ENCODE peak calls at places on chromosomes 13 and 19, in seven cellular contexts. U is RWPE1, X is body of pancreas, A is esophagus muscularis mucosa, H is GM23338, S is neural progenitor cell, V is OCI-LY7. M is an unnamed sample.

GRCh38 chr19:44745386-44745831 is 3.1 kb upstream of the BCL3 start:
- DNase-seq in U (no peak), X (peak), A (peak), H (peak), S (peak), V (no peak), M (no peak)

GRCh38 chr19:54549224-54549623 is 24.4 kb upstream of the LILRA2 start:
- DNase-seq in U (no peak), X (no peak), A (peak), H (no peak), S (no peak), V (no peak), M (no peak)

GRCh38 chr19:13100031-13100588 is 2.5 kb downstream of the LYL1 start:
- DNase-seq in U (no peak), X (no peak), A (no peak), H (no peak), S (no peak), V (peak), M (no peak)

GRCh38 chr19:13848811-13849241 is 28.1 kb upstream of the NANOS3 start:
- DNase-seq in U (no peak), X (no peak), A (no peak), H (no peak), S (no peak), V (no peak), M (no peak)

GRCh38 chr13:114063545-114064515 is 68.6 kb downstream of the RASA3 start:
- DNase-seq in U (no peak), X (peak), A (peak), H (no peak), S (peak), V (no peak), M (no peak)

GRCh38 chr19:38685666-38686529 is 38.4 kb downstream of the ACTN4 start:
- DNase-seq in U (no peak), X (peak), A (no peak), H (peak), S (peak), V (no peak), M (no peak)

GRCh38 chr13:73417012-73417615 is 358.3 kb downstream of the KLF5 start:
- DNase-seq in U (no peak), X (peak), A (no peak), H (peak), S (peak), V (peak), M (no peak)

GRCh38 chr13:23146811-23147245 is 34.0 kb upstream of the SGCG start:
- DNase-seq in U (no peak), X (no peak), A (no peak), H (no peak), S (no peak), V (no peak), M (no peak)

GRCh38 chr19:42117076-42117475 is 15.2 kb downstream of the POU2F2 start:
- DNase-seq in U (no peak), X (no peak), A (no peak), H (no peak), S (no peak), V (no peak), M (no peak)

GRCh38 chr13:39859898-39860297 is 204.4 kb downstream of the COG6 start:
- DNase-seq in U (no peak), X (no peak), A (no peak), H (no peak), S (no peak), V (no peak), M (no peak)

GRCh38 chr19:46880440-46880839 is 19.6 kb downstream of the ARHGAP35 start:
- DNase-seq in U (no peak), X (no peak), A (no peak), H (no peak), S (no peak), V (no peak), M (no peak)

GRCh38 chr19:4042731-4043082 is 24.0 kb downstream of the ZBTB7A start:
- DNase-seq in U (no peak), X (peak), A (no peak), H (no peak), S (no peak), V (no peak), M (no peak)

GRCh38 chr13:46077260-46077659 is 24.7 kb upstream of the ZC3H13 start:
- DNase-seq in U (no peak), X (no peak), A (no peak), H (no peak), S (no peak), V (no peak), M (no peak)

GRCh38 chr19:17420267-17420924 is 549 bp downstream of the MVB12A start:
- DNase-seq in U (peak), X (peak), A (no peak), H (peak), S (peak), V (peak), M (no peak)

GRCh38 chr19:42301646-42302204 is at the start of gene PRR19:
- DNase-seq in U (no peak), X (no peak), A (no peak), H (peak), S (peak), V (peak), M (no peak)

GRCh38 chr19:7251502-7251901 is 42.7 kb downstream of the INSR start:
- DNase-seq in U (no peak), X (no peak), A (no peak), H (no peak), S (no peak), V (no peak), M (no peak)

GRCh38 chr19:6765738-6766356 is 1.4 kb downstream of the SH2D3A start:
- DNase-seq in U (peak), X (peak), A (no peak), H (peak), S (no peak), V (peak), M (peak)

GRCh38 chr13:102799544-102800144 is 725 bp downstream of the BIVM start:
- DNase-seq in U (peak), X (peak), A (no peak), H (peak), S (peak), V (no peak), M (no peak)

GRCh38 chr13:100392709-100393630 is 195.6 kb downstream of the GGACT start:
- DNase-seq in U (peak), X (peak), A (peak), H (peak), S (no peak), V (no peak), M (peak)

GRCh38 chr19:22545751-22546150 is 88.4 kb upstream of the ZNF492 start:
- DNase-seq in U (no peak), X (peak), A (no peak), H (peak), S (peak), V (peak), M (no peak)

GRCh38 chr13:41588899-41589298 is 131.5 kb downstream of the RGCC start:
- DNase-seq in U (peak), X (no peak), A (no peak), H (peak), S (no peak), V (no peak), M (peak)

GRCh38 chr13:94342436-94343242 is 136.8 kb downstream of the DCT start:
- DNase-seq in U (no peak), X (no peak), A (peak), H (no peak), S (no peak), V (no peak), M (no peak)

GRCh38 chr19:52297601-52298358 is 811 bp downstream of the ZNF480 start:
- DNase-seq in U (no peak), X (no peak), A (no peak), H (no peak), S (peak), V (no peak), M (no peak)

GRCh38 chr13:24851546-24851945 is 87.6 kb downstream of the RNF17 start:
- DNase-seq in U (peak), X (no peak), A (no peak), H (no peak), S (no peak), V (no peak), M (peak)

GRCh38 chr19:32337176-32337808 is 8.1 kb upstream of the ZNF507 start:
- DNase-seq in U (no peak), X (no peak), A (no peak), H (no peak), S (no peak), V (no peak), M (no peak)

GRCh38 chr13:113560645-113561416 is 23.7 kb upstream of the TFDP1 start:
- DNase-seq in U (no peak), X (no peak), A (peak), H (no peak), S (no peak), V (no peak), M (no peak)

GRCh38 chr13:52638929-52639328 is 3.3 kb upstream of the HNRNPA1L2 start:
- DNase-seq in U (no peak), X (no peak), A (no peak), H (no peak), S (no peak), V (no peak), M (no peak)

GRCh38 chr19:19444694-19445155 is 39.2 kb downstream of the GATAD2A start:
- DNase-seq in U (no peak), X (peak), A (no peak), H (no peak), S (no peak), V (peak), M (no peak)

GRCh38 chr19:688214-688613 is 7.0 kb downstream of the PRSS57 start:
- DNase-seq in U (no peak), X (no peak), A (no peak), H (no peak), S (no peak), V (no peak), M (no peak)

GRCh38 chr19:687569-688166 is 7.6 kb downstream of the PRSS57 start:
- DNase-seq in U (no peak), X (no peak), A (no peak), H (no peak), S (no peak), V (no peak), M (no peak)

GRCh38 chr19:686589-687297 is 8.5 kb downstream of the PRSS57 start:
- DNase-seq in U (no peak), X (no peak), A (no peak), H (no peak), S (no peak), V (no peak), M (no peak)

GRCh38 chr19:688992-689391 is 6.3 kb downstream of the PRSS57 start:
- DNase-seq in U (no peak), X (no peak), A (no peak), H (no peak), S (no peak), V (no peak), M (no peak)

DNA sequence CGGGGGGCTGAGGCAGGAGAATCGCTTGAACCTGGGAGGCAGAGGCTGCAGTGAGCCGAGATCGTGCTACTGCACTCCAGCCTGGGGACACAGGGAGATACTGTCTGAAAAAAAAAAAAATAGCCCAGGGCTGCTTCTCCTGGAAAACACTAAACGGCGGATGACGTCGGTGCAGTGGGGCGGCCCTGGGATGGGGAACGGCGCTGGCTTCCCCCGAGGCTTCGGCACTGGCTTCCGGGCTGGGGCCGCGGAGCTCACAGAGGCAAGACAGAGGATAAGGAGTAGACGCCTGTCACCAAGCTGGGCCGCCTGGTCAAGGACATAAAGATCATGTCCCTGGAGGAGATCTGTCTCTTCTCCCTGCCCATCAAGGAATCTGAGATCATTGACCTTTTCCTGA is 5.0 kb downstream of the PRSS57 start:
- DNase-seq in U (no peak), X (no peak), A (no peak), H (no peak), S (no peak), V (no peak), M (no peak)
- H3K27ac ChIP-seq in U (no peak), X (no peak), A (no peak), H (no peak), S (no peak), V (no peak), M (no peak)

GRCh38 chr13:32811297-32811800 is 204.9 kb upstream of the KL start:
- DNase-seq in U (no peak), X (no peak), A (peak), H (no peak), S (peak), V (no peak), M (peak)
- H3K27ac ChIP-seq in U (no peak), X (no peak), A (no peak), H (no peak), S (no peak), V (no peak), M (no peak)

GRCh38 chr19:49570138-49570856 is 10.1 kb downstream of the NOSIP start:
- DNase-seq in U (peak), X (peak), A (no peak), H (peak), S (peak), V (peak), M (no peak)
- H3K27ac ChIP-seq in U (peak), X (no peak), A (no peak), H (no peak), S (no peak), V (peak), M (no peak)

GRCh38 chr13:97165527-97166425 is 56.4 kb upstream of the MBNL2 start:
- DNase-seq in U (no peak), X (peak), A (no peak), H (no peak), S (no peak), V (no peak), M (no peak)
- H3K27ac ChIP-seq in U (no peak), X (no peak), A (no peak), H (no peak), S (no peak), V (no peak), M (no peak)

DNA sequence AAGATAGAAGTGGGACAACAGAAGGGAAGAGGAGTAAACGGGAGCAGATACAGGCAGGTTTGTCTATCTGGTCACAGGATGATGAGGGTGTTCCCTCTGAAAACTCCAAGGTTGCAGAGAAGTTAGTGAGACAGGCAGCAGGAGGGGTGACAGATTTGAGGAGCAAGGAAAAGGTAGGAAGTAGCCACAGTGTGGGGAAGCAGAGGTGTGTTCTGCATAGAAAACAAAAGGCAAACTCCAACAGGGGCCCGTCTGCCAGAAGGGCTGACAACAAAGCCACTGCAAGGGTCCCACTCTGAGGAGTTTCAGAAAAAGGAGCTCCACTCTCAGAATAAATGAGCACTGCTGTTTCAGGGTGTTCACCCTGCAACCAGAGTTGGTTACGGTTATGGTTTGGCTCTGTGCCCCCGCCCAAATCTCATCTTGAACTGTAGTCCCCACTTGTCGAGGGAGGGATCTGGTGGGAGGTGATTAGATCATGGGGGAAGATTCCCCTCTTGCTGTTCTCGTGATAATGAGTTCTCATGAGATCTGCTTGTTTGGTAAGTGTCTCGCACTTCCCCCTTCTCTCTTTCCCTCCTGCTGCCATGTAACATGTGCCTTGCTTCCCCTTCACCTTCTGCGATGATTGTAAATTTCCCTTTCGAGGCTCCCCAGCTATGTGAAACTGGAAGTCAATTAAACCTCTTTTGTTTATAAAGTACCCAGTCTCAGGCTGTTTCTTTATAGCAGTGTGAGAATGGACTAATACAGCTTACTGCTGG is 32.1 kb downstream of the SMAD9 start:
- DNase-seq in U (no peak), X (no peak), A (no peak), H (peak), S (peak), V (peak), M (no peak)
- H3K27ac ChIP-seq in U (no peak), X (no peak), A (no peak), H (no peak), S (no peak), V (no peak), M (no peak)

DNA sequence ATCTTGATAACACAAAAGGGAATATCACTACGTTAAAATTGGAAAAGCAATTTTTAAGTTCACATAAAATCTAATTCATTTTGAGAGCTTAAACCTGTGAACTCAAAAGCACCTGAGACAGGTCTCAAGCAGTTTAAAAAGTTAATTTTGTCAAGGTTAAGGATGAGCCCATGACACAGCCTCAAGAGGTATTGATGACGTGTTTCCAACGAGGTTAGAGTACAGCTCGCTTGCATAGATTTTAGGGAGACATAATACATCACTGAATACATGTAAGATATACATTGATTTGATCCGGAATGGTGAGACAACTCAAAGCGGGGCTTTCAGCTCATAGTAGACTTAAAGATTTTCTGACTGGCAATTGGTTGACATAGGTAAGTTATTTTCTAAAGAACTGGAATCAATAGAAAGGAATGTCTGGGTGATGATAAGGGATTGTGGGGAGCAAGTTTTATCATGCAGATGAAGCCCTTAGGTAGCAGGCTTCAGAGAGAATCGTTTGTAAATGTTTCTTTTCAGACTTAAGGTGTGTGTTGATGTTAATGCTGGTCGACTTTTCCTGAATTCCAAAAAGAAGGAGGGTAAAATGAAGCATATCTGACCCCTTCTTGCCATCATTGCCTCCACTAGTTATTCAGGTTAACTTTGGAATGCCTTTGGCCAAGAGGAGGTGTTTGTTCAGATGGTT is 2890.6 kb downstream of the PCDH9 start:
- DNase-seq in U (no peak), X (no peak), A (no peak), H (peak), S (no peak), V (no peak), M (no peak)
- H3K27ac ChIP-seq in U (no peak), X (no peak), A (no peak), H (peak), S (no peak), V (no peak), M (no peak)

DNA sequence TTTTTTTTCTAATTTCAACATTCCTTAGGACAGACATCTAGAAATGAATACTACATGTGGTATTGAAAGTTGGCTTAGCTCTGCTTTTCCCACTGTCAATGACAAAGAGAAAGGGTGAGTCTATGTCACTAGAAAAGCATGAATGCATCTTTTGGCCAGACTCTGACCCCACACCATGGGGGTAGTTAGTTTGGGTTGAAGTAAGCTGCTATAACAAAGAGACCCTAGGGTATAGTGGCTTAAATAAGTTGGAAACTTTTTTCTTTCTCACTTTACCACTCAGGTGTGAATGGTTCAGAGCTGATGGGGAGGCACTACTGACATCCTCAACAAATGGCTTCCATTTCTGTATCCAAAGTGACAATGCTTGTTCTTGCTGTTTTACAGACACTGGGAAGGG is 161.5 kb downstream of the DLEU7 start:
- DNase-seq in U (no peak), X (no peak), A (no peak), H (no peak), S (no peak), V (no peak), M (no peak)
- H3K27ac ChIP-seq in U (no peak), X (no peak), A (no peak), H (no peak), S (no peak), V (no peak), M (no peak)

GRCh38 chr19:49589391-49589790 is 1.6 kb upstream of the PRR12 start:
- DNase-seq in U (no peak), X (no peak), A (no peak), H (no peak), S (no peak), V (no peak), M (no peak)
- H3K27ac ChIP-seq in U (peak), X (peak), A (peak), H (peak), S (no peak), V (peak), M (no peak)

GRCh38 chr19:50821622-50822021 is 2.0 kb downstream of the KLK1 start:
- DNase-seq in U (no peak), X (peak), A (no peak), H (no peak), S (no peak), V (no peak), M (no peak)
- H3K27ac ChIP-seq in U (no peak), X (peak), A (no peak), H (no peak), S (no peak), V (no peak), M (no peak)